ENCODE peak calls at places on chromosomes 2 and 18, in six cellular contexts. One of them, this sample, is unnamed.

GRCh38 chr2:224513991-224514390 is 71.2 kb downstream of the CUL3 start:
- DNase-seq in activated CD8-positive, alpha-beta memory T cell treated with anti-CD3 and anti-CD28 coated beads, Interleukin-2, amount 50 U/mL, for 48 hours: no peak
- DNase-seq in neural progenitor cell: no peak
- DNase-seq in left colon: no peak
- DNase-seq in stimulated activated CD8-positive, alpha-beta memory T cell treated with anti-CD3 and anti-CD28 coated beads, Interleukin-7, amount 100 ng/mL, for 1 hour: no peak
- DNase-seq in bronchial epithelial cell: no peak
- DNase-seq in this sample: no peak

GRCh38 chr18:56391933-56392590 is 246.3 kb downstream of the TXNL1 start:
- DNase-seq in left colon: no peak
- DNase-seq in neural progenitor cell: no peak
- DNase-seq in stimulated activated CD8-positive, alpha-beta memory T cell treated with anti-CD3 and anti-CD28 coated beads, Interleukin-7, amount 100 ng/mL, for 1 hour: no peak
- DNase-seq in bronchial epithelial cell: no peak
- DNase-seq in activated CD8-positive, alpha-beta memory T cell treated with anti-CD3 and anti-CD28 coated beads, Interleukin-2, amount 50 U/mL, for 48 hours: no peak
- DNase-seq in this sample: no peak

GRCh38 chr2:151315381-151315903 is 26.0 kb upstream of the NMI start:
- DNase-seq in bronchial epithelial cell: no peak
- DNase-seq in neural progenitor cell: peak; percentile 53
- DNase-seq in left colon: no peak
- DNase-seq in activated CD8-positive, alpha-beta memory T cell treated with anti-CD3 and anti-CD28 coated beads, Interleukin-2, amount 50 U/mL, for 48 hours: no peak
- DNase-seq in stimulated activated CD8-positive, alpha-beta memory T cell treated with anti-CD3 and anti-CD28 coated beads, Interleukin-7, amount 100 ng/mL, for 1 hour: no peak
- DNase-seq in this sample: no peak

GRCh38 chr2:158973111-158973510 is 4.7 kb downstream of the TANC1 start:
- DNase-seq in stimulated activated CD8-positive, alpha-beta memory T cell treated with anti-CD3 and anti-CD28 coated beads, Interleukin-7, amount 100 ng/mL, for 1 hour: no peak
- DNase-seq in left colon: no peak
- DNase-seq in neural progenitor cell: no peak
- DNase-seq in bronchial epithelial cell: peak; percentile 89
- DNase-seq in activated CD8-positive, alpha-beta memory T cell treated with anti-CD3 and anti-CD28 coated beads, Interleukin-2, amount 50 U/mL, for 48 hours: no peak
- DNase-seq in this sample: no peak

GRCh38 chr2:208148803-208149202 is 2.8 kb upstream of the CRYGB start:
- DNase-seq in left colon: no peak
- DNase-seq in activated CD8-positive, alpha-beta memory T cell treated with anti-CD3 and anti-CD28 coated beads, Interleukin-2, amount 50 U/mL, for 48 hours: no peak
- DNase-seq in neural progenitor cell: no peak
- DNase-seq in bronchial epithelial cell: no peak
- DNase-seq in stimulated activated CD8-positive, alpha-beta memory T cell treated with anti-CD3 and anti-CD28 coated beads, Interleukin-7, amount 100 ng/mL, for 1 hour: no peak
- DNase-seq in this sample: no peak

GRCh38 chr2:160390544-160391258 is 102.9 kb downstream of the RBMS1 start:
- DNase-seq in left colon: no peak
- DNase-seq in neural progenitor cell: no peak
- DNase-seq in stimulated activated CD8-positive, alpha-beta memory T cell treated with anti-CD3 and anti-CD28 coated beads, Interleukin-7, amount 100 ng/mL, for 1 hour: no peak
- DNase-seq in bronchial epithelial cell: peak; percentile 82
- DNase-seq in activated CD8-positive, alpha-beta memory T cell treated with anti-CD3 and anti-CD28 coated beads, Interleukin-2, amount 50 U/mL, for 48 hours: no peak
- DNase-seq in this sample: no peak

GRCh38 chr2:101200714-101201113 is 49.5 kb upstream of the TBC1D8 start:
- DNase-seq in bronchial epithelial cell: peak; percentile 96
- DNase-seq in activated CD8-positive, alpha-beta memory T cell treated with anti-CD3 and anti-CD28 coated beads, Interleukin-2, amount 50 U/mL, for 48 hours: no peak
- DNase-seq in left colon: no peak
- DNase-seq in stimulated activated CD8-positive, alpha-beta memory T cell treated with anti-CD3 and anti-CD28 coated beads, Interleukin-7, amount 100 ng/mL, for 1 hour: no peak
- DNase-seq in neural progenitor cell: no peak
- DNase-seq in this sample: no peak

GRCh38 chr2:18912225-18912888 is 323.0 kb upstream of the NT5C1B start:
- DNase-seq in stimulated activated CD8-positive, alpha-beta memory T cell treated with anti-CD3 and anti-CD28 coated beads, Interleukin-7, amount 100 ng/mL, for 1 hour: no peak
- DNase-seq in neural progenitor cell: no peak
- DNase-seq in bronchial epithelial cell: no peak
- DNase-seq in activated CD8-positive, alpha-beta memory T cell treated with anti-CD3 and anti-CD28 coated beads, Interleukin-2, amount 50 U/mL, for 48 hours: no peak
- DNase-seq in left colon: no peak
- DNase-seq in this sample: no peak

GRCh38 chr2:226130192-226130591 is 669.4 kb downstream of the IRS1 start:
- DNase-seq in bronchial epithelial cell: peak; percentile 27
- DNase-seq in left colon: no peak
- DNase-seq in stimulated activated CD8-positive, alpha-beta memory T cell treated with anti-CD3 and anti-CD28 coated beads, Interleukin-7, amount 100 ng/mL, for 1 hour: no peak
- DNase-seq in activated CD8-positive, alpha-beta memory T cell treated with anti-CD3 and anti-CD28 coated beads, Interleukin-2, amount 50 U/mL, for 48 hours: no peak
- DNase-seq in neural progenitor cell: peak; percentile 36
- DNase-seq in this sample: no peak

GRCh38 chr2:218734190-218734975 is 23.7 kb downstream of the TTLL4 start:
- DNase-seq in neural progenitor cell: no peak
- DNase-seq in activated CD8-positive, alpha-beta memory T cell treated with anti-CD3 and anti-CD28 coated beads, Interleukin-2, amount 50 U/mL, for 48 hours: peak; percentile 25
- DNase-seq in left colon: no peak
- DNase-seq in bronchial epithelial cell: peak; percentile 12
- DNase-seq in stimulated activated CD8-positive, alpha-beta memory T cell treated with anti-CD3 and anti-CD28 coated beads, Interleukin-7, amount 100 ng/mL, for 1 hour: no peak
- DNase-seq in this sample: no peak